ENCODE peak calls at places on chromosomes 3 and 15, in six cellular contexts. E is K562, Q is HepG2, K is GM12891, R is H1, V is GM12878. Y is an unnamed sample.

GRCh38 chr15:77784361-77785292 is 151.9 kb upstream of the LINGO1 start:
- DNase-seq in K (peak), V (no peak), R (no peak), Q (peak), E (peak), Y (peak)

GRCh38 chr3:132867956-132868355 is 145.7 kb upstream of the NPHP3 start:
- DNase-seq in Q (no peak), K (no peak), R (no peak), E (no peak), V (no peak), Y (no peak)

GRCh38 chr3:133461291-133461690 is 61.4 kb downstream of the BFSP2 start:
- DNase-seq in E (no peak), K (no peak), V (no peak), Q (peak), R (no peak), Y (no peak)

GRCh38 chr3:158313344-158313927 is 203.5 kb downstream of the RSRC1 start:
- DNase-seq in Q (peak), R (no peak), V (no peak), K (no peak), E (peak), Y (no peak)

GRCh38 chr15:76381366-76381765 is 44.8 kb downstream of the ISL2 start:
- DNase-seq in Q (no peak), V (no peak), E (no peak), R (no peak), K (no peak), Y (no peak)

GRCh38 chr15:59587085-59587826 is 24.3 kb upstream of the GCNT3 start:
- DNase-seq in Q (no peak), K (no peak), E (no peak), R (no peak), V (no peak), Y (no peak)

GRCh38 chr3:111910806-111911205 is 51.7 kb downstream of the PHLDB2 start:
- DNase-seq in R (no peak), K (no peak), Q (no peak), V (no peak), E (no peak), Y (no peak)

GRCh38 chr15:67542462-67543347 is at the start of gene MAP2K5:
- DNase-seq in R (no peak), E (peak), K (peak), Q (peak), V (no peak), Y (peak)

GRCh38 chr3:169901453-169901852 is 9.9 kb upstream of the SAMD7 start:
- DNase-seq in E (no peak), R (no peak), K (no peak), Q (no peak), V (no peak), Y (no peak)

GRCh38 chr3:188789201-188789600 is 382.6 kb upstream of the TPRG1 start:
- DNase-seq in Q (no peak), R (no peak), E (no peak), K (no peak), V (no peak), Y (no peak)

GRCh38 chr3:24196526-24196925 is 251.4 kb downstream of the NR1D2 start:
- DNase-seq in V (no peak), K (no peak), R (no peak), E (no peak), Q (no peak), Y (no peak)

GRCh38 chr15:42131826-42132806 is 24.3 kb downstream of the PLA2G4F start:
- DNase-seq in E (no peak), Q (no peak), R (no peak), V (no peak), K (no peak), Y (no peak)

GRCh38 chr3:27467545-27467944 is 16.6 kb downstream of the SLC4A7 start:
- DNase-seq in K (peak), V (no peak), R (no peak), Q (peak), E (peak), Y (peak)

GRCh38 chr3:122063908-122064307 is 8.7 kb downstream of the CD86 start:
- DNase-seq in K (no peak), V (no peak), R (no peak), E (no peak), Q (no peak), Y (no peak)

GRCh38 chr15:47378527-47378926 is 338.8 kb upstream of the SEMA6D start:
- DNase-seq in K (no peak), Q (no peak), E (no peak), V (no peak), R (no peak), Y (no peak)

GRCh38 chr3:71955549-71956373 is 170.8 kb upstream of the PROK2 start:
- DNase-seq in R (peak), Q (peak), V (peak), E (peak), K (no peak), Y (no peak)

GRCh38 chr15:72358532-72359180 is 17.2 kb downstream of the HEXA start:
- DNase-seq in R (no peak), E (peak), V (no peak), K (no peak), Q (peak), Y (no peak)

GRCh38 chr3:114356084-114357009 is 62.5 kb downstream of the TIGIT start:
- DNase-seq in R (peak), V (no peak), Q (no peak), K (no peak), E (no peak), Y (no peak)

GRCh38 chr15:45185903-45186770 is 1.6 kb downstream of the SHF start:
- DNase-seq in V (no peak), R (no peak), E (no peak), K (no peak), Q (no peak), Y (no peak)

GRCh38 chr3:128487813-128488635 is 5.0 kb downstream of the GATA2 start:
- DNase-seq in K (peak), E (peak), V (no peak), R (peak), Q (peak), Y (peak)
- TF ChIP-seq POLR2A in K (no peak), E (peak), V (no peak), R (no peak), Q (peak), Y (no peak)

GRCh38 chr3:142896996-142897395 is 8.1 kb upstream of the PCOLCE2 start:
- DNase-seq in K (no peak), R (no peak), E (no peak), V (no peak), Q (no peak), Y (no peak)

GRCh38 chr3:142898346-142899213 is 9.7 kb upstream of the PCOLCE2 start:
- DNase-seq in V (no peak), K (no peak), R (no peak), Q (no peak), E (no peak), Y (no peak)

GRCh38 chr3:142894493-142894892 is 5.6 kb upstream of the PCOLCE2 start:
- DNase-seq in Q (no peak), K (no peak), R (no peak), E (peak), V (no peak), Y (no peak)

GRCh38 chr3:142897807-142898206 is 8.9 kb upstream of the PCOLCE2 start:
- DNase-seq in Q (no peak), E (no peak), K (no peak), R (no peak), V (no peak), Y (no peak)

DNA sequence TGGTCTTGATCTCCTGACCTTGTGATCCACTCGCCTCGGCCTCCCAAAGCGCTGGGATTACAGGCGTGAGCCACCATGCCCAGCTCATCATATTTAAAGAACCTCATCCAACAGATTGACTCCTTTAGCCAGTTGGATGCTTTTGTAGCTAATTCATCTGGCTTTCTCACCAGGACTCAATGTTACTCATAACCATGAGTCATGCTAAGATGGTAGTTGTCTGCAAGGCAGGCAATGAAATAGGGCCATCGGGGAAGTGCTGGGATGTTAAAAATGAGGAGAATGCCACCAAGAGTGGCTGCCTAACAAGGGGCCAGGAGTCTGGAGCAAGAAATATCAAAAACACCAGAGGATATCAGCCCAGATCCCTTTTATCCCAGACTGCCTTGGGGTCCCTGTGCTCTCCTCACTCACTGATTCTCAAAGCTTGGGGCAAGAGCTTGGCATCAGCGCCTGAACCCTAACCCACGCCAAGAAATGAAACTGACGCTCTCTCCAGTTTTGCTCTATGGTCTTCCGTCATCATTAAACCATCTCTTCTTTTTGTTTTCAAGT is 7.4 kb upstream of the PCOLCE2 start:
- DNase-seq in V (no peak), Q (no peak), R (no peak), E (no peak), K (no peak), Y (no peak)
- TF ChIP-seq TAF1 in V (no peak), Q (no peak), R (no peak), E (no peak), K (no peak), Y (no peak)

GRCh38 chr3:11602441-11602840 is 41.3 kb downstream of the VGLL4 start:
- DNase-seq in V (no peak), R (no peak), K (no peak), E (no peak), Q (no peak), Y (no peak)

GRCh38 chr3:11601446-11602241 is 42.1 kb downstream of the VGLL4 start:
- DNase-seq in E (no peak), R (no peak), K (peak), Q (no peak), V (peak), Y (peak)

GRCh38 chr3:11603628-11604027 is 40.1 kb downstream of the VGLL4 start:
- DNase-seq in Q (no peak), E (no peak), K (no peak), R (no peak), V (no peak), Y (no peak)

GRCh38 chr3:11602886-11603285 is 40.8 kb downstream of the VGLL4 start:
- DNase-seq in V (no peak), K (no peak), R (no peak), Q (no peak), E (no peak), Y (no peak)

GRCh38 chr3:11600501-11601282 is 43.0 kb downstream of the VGLL4 start:
- DNase-seq in Q (peak), E (no peak), K (no peak), V (no peak), R (peak), Y (no peak)
- TF ChIP-seq POLR2AphosphoS5 in Q (no peak), E (no peak), K (no peak), V (no peak), R (no peak), Y (no peak)

GRCh38 chr3:104711435-104711834 is 655.3 kb upstream of the ALCAM start:
- DNase-seq in E (no peak), R (no peak), V (no peak), Q (no peak), K (no peak), Y (no peak)
- TF ChIP-seq POLR2A in E (no peak), R (no peak), V (no peak), Q (no peak), K (no peak), Y (no peak)

DNA sequence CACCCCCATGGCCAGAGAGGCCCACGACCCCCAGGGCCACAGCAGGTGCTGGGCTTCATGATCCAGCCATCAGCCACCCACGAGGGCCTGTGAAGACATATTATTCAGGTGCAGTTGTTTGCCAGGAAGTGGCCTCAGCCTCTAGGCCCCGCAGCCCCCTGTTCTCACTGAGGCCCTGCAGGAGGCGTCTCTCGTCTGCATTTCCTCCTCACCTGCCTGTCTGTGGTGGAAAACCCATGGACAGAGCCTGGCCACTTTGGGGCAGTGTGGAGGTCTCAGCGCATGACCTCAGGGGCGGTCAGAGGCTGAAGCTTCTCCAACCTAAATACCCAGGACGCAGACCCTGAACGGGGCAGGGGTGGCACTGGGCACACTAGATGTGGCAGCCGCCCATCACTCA is 18.6 kb downstream of the UROC1 start:
- DNase-seq in Q (peak), E (no peak), R (no peak), K (no peak), V (no peak), Y (no peak)
- TF ChIP-seq TAF1 in Q (no peak), E (no peak), R (no peak), K (no peak), V (no peak), Y (no peak)

DNA sequence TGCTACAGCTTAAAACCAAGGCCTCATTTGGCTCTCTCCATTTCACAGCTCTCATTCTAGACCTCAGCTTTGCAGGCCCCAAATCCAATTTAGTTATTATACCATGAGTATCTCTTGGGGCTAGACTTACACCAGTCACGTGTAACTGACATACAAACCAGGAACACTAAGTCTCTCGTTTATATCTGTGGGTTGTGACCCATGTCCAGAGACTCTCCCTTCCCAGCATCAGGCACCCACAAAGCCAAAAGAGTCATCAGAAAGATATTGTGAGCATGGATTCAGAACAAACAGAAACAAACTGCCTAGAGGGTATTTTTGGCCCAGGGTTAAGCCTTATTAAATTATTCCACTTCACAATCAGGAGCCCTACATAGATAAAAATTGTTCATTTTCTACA is 5.6 kb upstream of the CCDC13 start:
- DNase-seq in V (no peak), K (no peak), R (no peak), E (no peak), Q (no peak), Y (no peak)
- TF ChIP-seq POLR2AphosphoS5 in V (no peak), K (no peak), R (no peak), E (no peak), Q (no peak), Y (no peak)

GRCh38 chr15:98866503-98866902 is 141.1 kb downstream of the PGPEP1L start:
- DNase-seq in E (no peak), K (no peak), V (no peak), Q (no peak), R (no peak), Y (no peak)
- TF ChIP-seq POLR2A in E (no peak), K (no peak), V (no peak), Q (no peak), R (no peak), Y (no peak)

GRCh38 chr3:13645791-13646637 is 97.1 kb downstream of the FBLN2 start:
- DNase-seq in K (no peak), R (no peak), Q (no peak), V (no peak), E (no peak), Y (no peak)

GRCh38 chr3:13648744-13649096 is 99.8 kb downstream of the FBLN2 start:
- DNase-seq in R (no peak), E (no peak), Q (no peak), K (no peak), V (no peak), Y (no peak)

GRCh38 chr3:13648060-13648743 is 99.3 kb downstream of the FBLN2 start:
- DNase-seq in Q (peak), R (peak), E (peak), K (peak), V (no peak), Y (peak)

GRCh38 chr3:13650210-13651056 is 101.5 kb downstream of the FBLN2 start:
- DNase-seq in E (peak), V (no peak), K (peak), R (peak), Q (peak), Y (peak)

DNA sequence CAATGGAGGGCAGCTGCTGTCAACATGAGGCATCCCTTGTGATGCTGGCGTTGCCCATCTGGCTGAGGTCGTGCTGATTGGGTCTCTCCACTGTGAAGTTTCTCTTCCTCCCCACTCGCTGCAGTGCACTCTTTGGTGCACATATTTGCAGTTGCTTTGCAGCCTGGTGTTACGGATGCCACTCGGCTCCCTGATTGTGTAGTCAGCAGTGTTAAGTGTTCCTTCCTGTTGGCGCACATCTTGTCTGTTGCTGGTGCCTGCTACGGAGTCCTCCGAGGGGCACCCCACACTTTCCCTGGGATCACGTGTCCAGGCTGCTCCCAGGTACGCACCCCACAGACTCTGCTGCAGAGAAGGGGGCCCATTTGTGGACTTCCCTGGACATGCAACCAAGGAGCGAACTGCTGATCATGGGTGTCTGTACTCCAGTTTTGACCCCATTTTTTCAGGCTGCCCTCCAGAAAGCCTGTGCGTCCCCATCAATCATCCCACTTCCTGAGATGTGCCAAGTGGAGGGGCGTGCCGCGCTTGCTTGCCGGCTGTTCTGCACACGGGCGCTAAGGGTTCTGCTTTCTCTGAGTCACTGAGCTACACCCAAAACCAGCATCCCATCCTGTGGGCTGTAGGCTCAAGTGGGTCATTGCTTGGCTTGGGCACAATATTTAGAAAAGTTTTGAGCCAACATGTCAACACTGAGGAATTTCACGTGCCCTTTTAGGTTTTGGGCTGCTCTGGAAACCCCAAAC is 98.6 kb downstream of the FBLN2 start:
- DNase-seq in E (no peak), Q (no peak), K (no peak), V (no peak), R (no peak), Y (no peak)
- TF ChIP-seq TAF1 in E (no peak), Q (no peak), K (no peak), V (no peak), R (no peak), Y (no peak)